ENCODE peak calls at places on chromosomes 2 and 18, in four cellular contexts. D is heart left ventricle, X is spleen, J is Peyer's patch. K is an unnamed sample.

GRCh38 chr2:205245652-205246051 is 436.6 kb upstream of the NRP2 start:
- DNase-seq in D (no peak), X (no peak), J (no peak), K (no peak)

GRCh38 chr18:13500227-13500865 is 226.0 kb downstream of the FAM210A start:
- DNase-seq in D (peak; percentile 72), X (no peak), J (no peak), K (no peak)

GRCh38 chr2:239379641-239380170 is 21.1 kb downstream of the HDAC4 start:
- DNase-seq in D (peak; percentile 56), X (peak; percentile 76), J (no peak), K (peak; percentile 68)

GRCh38 chr18:7721532-7721931 is 154.4 kb downstream of the PTPRM start:
- DNase-seq in D (no peak), X (no peak), J (no peak), K (no peak)

GRCh38 chr2:39743170-39743851 is 35.7 kb downstream of the THUMPD2 start:
- DNase-seq in D (no peak), X (no peak), J (no peak), K (no peak)

GRCh38 chr2:54624611-54625071 is 98.8 kb upstream of the EML6 start:
- DNase-seq in D (no peak), X (no peak), J (no peak), K (no peak)

GRCh38 chr2:216792222-216793001 is 67.5 kb downstream of the TNP1 start:
- DNase-seq in D (no peak), X (no peak), J (no peak), K (peak; percentile 79)

GRCh38 chr18:14085770-14086458 is 46.3 kb downstream of the ZNF519 start:
- DNase-seq in D (no peak), X (no peak), J (no peak), K (no peak)

GRCh38 chr2:100852447-100852846 is 32.5 kb downstream of the NPAS2 start:
- DNase-seq in D (no peak), X (no peak), J (no peak), K (no peak)

GRCh38 chr18:54958711-54959625 is at the start of gene CCDC68:
- DNase-seq in D (peak; percentile 74), X (peak; percentile 84), J (no peak), K (no peak)

GRCh38 chr2:203718087-203718486 is 11.6 kb downstream of the CD28 start:
- DNase-seq in D (no peak), X (no peak), J (peak; percentile 48), K (no peak)

GRCh38 chr2:112819081-112819480 is 17.5 kb downstream of the IL1B start:
- DNase-seq in D (no peak), X (no peak), J (no peak), K (no peak)

GRCh38 chr2:112820343-112820742 is 16.2 kb downstream of the IL1B start:
- DNase-seq in D (no peak), X (no peak), J (no peak), K (no peak)

GRCh38 chr2:112817082-112817481 is 19.5 kb downstream of the IL1B start:
- DNase-seq in D (no peak), X (no peak), J (no peak), K (no peak)

GRCh38 chr2:112821142-112821541 is 15.4 kb downstream of the IL1B start:
- DNase-seq in D (no peak), X (no peak), J (no peak), K (no peak)

DNA sequence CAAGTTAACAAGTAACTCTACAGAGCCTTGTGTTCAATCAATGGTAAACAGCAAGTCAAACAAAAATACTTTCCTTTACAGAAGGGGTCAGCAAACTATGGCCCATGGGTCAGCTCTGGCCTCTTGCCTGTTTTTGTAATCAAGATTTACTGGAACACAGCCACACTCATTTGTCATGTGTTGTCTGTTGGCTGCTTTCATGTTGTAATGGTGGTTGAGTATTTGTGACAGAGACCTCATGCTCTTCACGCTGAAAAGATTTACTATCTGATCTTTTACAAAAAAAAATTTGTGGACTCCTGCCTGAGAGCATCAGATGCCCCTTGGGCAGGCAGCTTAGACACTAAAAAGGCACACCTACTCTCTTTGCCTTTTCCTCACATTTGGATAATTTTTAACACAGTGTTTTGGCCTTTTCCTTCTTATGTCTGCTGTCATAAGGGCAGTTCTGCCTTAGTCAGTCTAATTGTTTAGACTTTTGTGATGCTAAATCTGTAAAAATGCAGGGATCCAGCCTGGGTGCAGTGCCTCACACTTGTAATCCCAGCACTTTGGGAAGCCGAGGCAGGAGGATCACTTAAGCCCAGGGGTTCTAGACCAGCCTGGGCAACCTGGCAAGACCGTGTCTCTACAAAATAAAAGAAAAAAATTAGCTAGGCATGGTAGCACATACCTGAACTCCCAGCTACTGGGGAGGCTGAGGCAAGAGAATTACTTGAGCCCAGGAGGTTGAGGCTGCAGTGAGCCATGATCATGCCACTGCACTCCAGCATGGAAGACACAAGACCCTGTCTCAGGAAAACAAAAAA is 18.3 kb downstream of the IL1B start:
- DNase-seq in D (no peak), X (no peak), J (no peak), K (no peak)
- TF ChIP-seq POLR2A in D (no peak), X (no peak), J (no peak), K (no peak)

GRCh38 chr2:232633413-232634318 is at the start of gene EFHD1:
- DNase-seq in D (peak; percentile 89), X (peak; percentile 88), J (peak; percentile 25), K (peak; percentile 91)
- TF ChIP-seq POLR2A in D (no peak), X (no peak), J (peak; percentile 9), K (no peak)

DNA sequence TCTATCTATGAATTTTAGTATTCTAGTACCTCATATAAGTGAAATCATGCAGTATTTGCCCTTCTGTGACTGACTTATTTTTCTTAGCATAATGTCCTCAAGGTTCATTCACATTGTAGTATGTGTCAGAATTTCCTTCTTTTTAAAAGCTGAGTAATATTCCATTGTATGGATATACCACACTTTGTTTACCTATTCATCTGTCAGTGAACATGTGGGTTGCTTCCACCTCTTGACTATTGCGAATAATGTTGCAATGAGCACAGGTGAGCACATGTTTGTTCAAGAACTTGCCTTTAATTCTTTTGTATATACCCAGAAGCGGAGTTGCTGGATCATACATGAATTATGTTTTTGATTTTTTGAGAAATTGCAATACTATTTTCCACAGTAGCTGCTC is 187.4 kb upstream of the RBMS1 start:
- DNase-seq in D (no peak), X (no peak), J (no peak), K (no peak)
- TF ChIP-seq POLR2A in D (no peak), X (no peak), J (no peak), K (no peak)

GRCh38 chr2:231557571-231558217 is 27.4 kb upstream of the NMUR1 start:
- DNase-seq in D (peak; percentile 77), X (peak; percentile 83), J (peak; percentile 54), K (peak; percentile 89)
- TF ChIP-seq POLR2A in D (no peak), X (no peak), J (no peak), K (no peak)

GRCh38 chr2:20641123-20641985 is 9.5 kb downstream of the HS1BP3 start:
- DNase-seq in D (peak; percentile 53), X (peak; percentile 41), J (no peak), K (peak; percentile 92)
- TF ChIP-seq POLR2A in D (no peak), X (no peak), J (no peak), K (no peak)

GRCh38 chr2:60555066-60555793 is 1.8 kb upstream of the BCL11A start:
- DNase-seq in D (peak; percentile 73), X (peak; percentile 91), J (peak; percentile 79), K (peak; percentile 83)
- TF ChIP-seq POLR2A in D (no peak), X (no peak), J (peak; percentile 54), K (peak; percentile 27)

DNA sequence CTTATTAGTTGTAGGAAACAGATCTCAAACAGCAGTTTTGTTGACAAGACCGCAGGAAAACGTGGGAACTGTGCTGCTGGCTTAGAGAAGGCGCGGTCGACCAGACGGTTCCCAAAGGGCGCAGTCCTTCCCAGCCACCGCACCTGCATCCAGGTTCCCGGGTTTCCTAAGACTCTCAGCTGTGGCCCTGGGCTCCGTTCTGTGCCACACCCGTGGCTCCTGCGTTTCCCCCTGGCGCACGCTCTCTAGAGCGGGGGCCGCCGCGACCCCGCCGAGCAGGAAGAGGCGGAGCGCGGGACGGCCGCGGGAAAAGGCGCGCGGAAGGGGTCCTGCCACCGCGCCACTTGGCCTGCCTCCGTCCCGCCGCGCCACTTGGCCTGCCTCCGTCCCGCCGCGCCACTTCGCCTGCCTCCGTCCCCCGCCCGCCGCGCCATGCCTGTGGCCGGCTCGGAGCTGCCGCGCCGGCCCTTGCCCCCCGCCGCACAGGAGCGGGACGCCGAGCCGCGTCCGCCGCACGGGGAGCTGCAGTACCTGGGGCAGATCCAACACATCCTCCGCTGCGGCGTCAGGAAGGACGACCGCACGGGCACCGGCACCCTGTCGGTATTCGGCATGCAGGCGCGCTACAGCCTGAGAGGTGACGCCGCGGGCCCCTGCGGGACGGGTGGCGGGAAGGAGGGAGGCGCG is at the start of gene TYMS:
- DNase-seq in D (peak; percentile 68), X (peak; percentile 82), J (no peak), K (no peak)
- TF ChIP-seq POLR2A in D (no peak), X (no peak), J (no peak), K (no peak)

GRCh38 chr2:199955339-199956061 is at the start of the genes MAIP1 and TYW5:
- DNase-seq in D (peak; percentile 90), X (peak; percentile 94), J (peak; percentile 73), K (peak; percentile 87)
- TF ChIP-seq POLR2A in D (no peak), X (no peak), J (peak; percentile 79), K (peak; percentile 65)

GRCh38 chr18:23134780-23135678 is at the start of gene CABLES1:
- DNase-seq in D (peak; percentile 82), X (peak; percentile 85), J (peak; percentile 21), K (peak; percentile 84)
- TF ChIP-seq POLR2A in D (no peak), X (no peak), J (no peak), K (no peak)

K was measured in sigmoid colon.